ENCODE peak calls at places on chromosomes 11 and 22, in ten cellular contexts. J is IMR-90, E is upper lobe of left lung, U is tibial nerve, R is ovary, Y is heart left ventricle, Q is breast epithelium, C is body of pancreas, D is adrenal gland, F is transverse colon. V is an unnamed sample.

GRCh38 chr11:101474666-101475065 is 109.1 kb downstream of the TRPC6 start:
- DNase-seq in J (no peak), E (no peak), U (no peak), R (no peak), Y (no peak), Q (no peak), C (no peak), D (no peak), F (no peak), V (no peak)

GRCh38 chr22:46813816-46814597 is 51.6 kb downstream of the TBC1D22A start:
- DNase-seq in J (peak; percentile 61), E (no peak), U (no peak), R (no peak), Y (no peak), Q (peak; percentile 16), C (no peak), D (no peak), F (no peak), V (no peak)

GRCh38 chr11:82195251-82195650 is 538.4 kb downstream of the FAM181B start:
- DNase-seq in J (no peak), E (no peak), U (no peak), R (no peak), Y (no peak), Q (no peak), C (no peak), D (no peak), F (no peak), V (no peak)

GRCh38 chr11:61918251-61919112 is 1.1 kb upstream of the RAB3IL1 start:
- DNase-seq in J (no peak), E (no peak), U (no peak), R (no peak), Y (no peak), Q (peak; percentile 23), C (no peak), D (no peak), F (no peak), V (peak; percentile 88)

GRCh38 chr11:45075519-45075918 is 70.9 kb upstream of the PRDM11 start:
- DNase-seq in J (no peak), E (no peak), U (no peak), R (no peak), Y (no peak), Q (no peak), C (no peak), D (no peak), F (no peak), V (no peak)

GRCh38 chr11:77046060-77046501 is 11.9 kb downstream of the B3GNT6 start:
- DNase-seq in J (no peak), E (peak; percentile 94), U (no peak), R (peak; percentile 49), Y (no peak), Q (no peak), C (peak; percentile 54), D (no peak), F (peak; percentile 74), V (no peak)

GRCh38 chr22:37781434-37782059 is 26.2 kb upstream of the GCAT start:
- DNase-seq in J (peak; percentile 19), E (no peak), U (no peak), R (peak; percentile 65), Y (no peak), Q (peak; percentile 55), C (no peak), D (peak; percentile 45), F (no peak), V (no peak)

GRCh38 chr22:41902932-41903421 is 11.9 kb downstream of the SHISA8 start:
- DNase-seq in J (no peak), E (peak; percentile 66), U (no peak), R (no peak), Y (peak; percentile 71), Q (peak; percentile 64), C (peak; percentile 22), D (peak; percentile 73), F (no peak), V (no peak)

GRCh38 chr11:11982975-11983374 is 25.5 kb downstream of the DKK3 start:
- DNase-seq in J (peak; percentile 75), E (no peak), U (no peak), R (no peak), Y (no peak), Q (no peak), C (no peak), D (no peak), F (no peak), V (no peak)

GRCh38 chr22:42803454-42803853 is 53.6 kb downstream of the ARFGAP3 start:
- DNase-seq in J (no peak), E (no peak), U (no peak), R (no peak), Y (peak; percentile 55), Q (peak; percentile 48), C (peak; percentile 62), D (no peak), F (no peak), V (no peak)

GRCh38 chr11:114362958-114363357 is 37.4 kb downstream of the C11orf71 start:
- DNase-seq in J (no peak), E (no peak), U (no peak), R (no peak), Y (no peak), Q (no peak), C (no peak), D (no peak), F (no peak), V (no peak)

GRCh38 chr22:33781396-33781795 is 138.9 kb downstream of the LARGE1 start:
- DNase-seq in J (peak; percentile 33), E (no peak), U (no peak), R (no peak), Y (peak; percentile 26), Q (no peak), C (peak; percentile 7), D (no peak), F (no peak), V (no peak)

GRCh38 chr11:116986521-116987105 is 111.6 kb downstream of the SIK3 start:
- DNase-seq in J (peak; percentile 90), E (no peak), U (no peak), R (no peak), Y (no peak), Q (no peak), C (peak; percentile 16), D (no peak), F (no peak), V (no peak)

GRCh38 chr22:37187552-37187890 is 526 bp downstream of the C1QTNF6 start:
- DNase-seq in J (peak; percentile 37), E (no peak), U (no peak), R (no peak), Y (no peak), Q (no peak), C (no peak), D (no peak), F (peak; percentile 55), V (no peak)

DNA sequence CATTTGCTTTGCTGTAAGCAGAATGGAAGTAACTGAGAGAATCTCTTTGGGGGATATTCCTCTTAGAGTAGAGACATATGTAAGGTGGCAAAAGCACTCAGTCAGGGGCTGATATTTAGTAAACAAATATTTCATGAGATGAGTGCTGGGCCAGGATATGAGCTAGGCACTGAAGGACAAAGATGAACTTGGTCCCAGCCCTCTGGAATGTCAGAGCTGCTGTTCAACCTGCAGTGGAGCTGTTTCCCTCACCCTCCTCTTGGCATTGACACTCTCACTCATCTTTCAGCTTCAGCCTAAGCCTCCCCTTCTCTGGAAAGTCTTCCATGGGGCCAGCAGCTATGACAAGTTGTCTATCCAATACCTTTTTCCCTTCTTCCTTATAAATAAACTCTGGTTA is 22.2 kb downstream of the RASSF10 start:
- DNase-seq in J (no peak), E (no peak), U (no peak), R (no peak), Y (no peak), Q (no peak), C (no peak), D (no peak), F (no peak), V (no peak)
- H3K27ac ChIP-seq in J (no peak overlapping the region), E (no peak overlapping the region), U (no peak overlapping the region), R (no peak overlapping the region), Y (no peak overlapping the region), Q (peak overlapping the region; percentile 56), C (no peak overlapping the region), D (no peak overlapping the region), F (no peak overlapping the region), V (no peak overlapping the region)

DNA sequence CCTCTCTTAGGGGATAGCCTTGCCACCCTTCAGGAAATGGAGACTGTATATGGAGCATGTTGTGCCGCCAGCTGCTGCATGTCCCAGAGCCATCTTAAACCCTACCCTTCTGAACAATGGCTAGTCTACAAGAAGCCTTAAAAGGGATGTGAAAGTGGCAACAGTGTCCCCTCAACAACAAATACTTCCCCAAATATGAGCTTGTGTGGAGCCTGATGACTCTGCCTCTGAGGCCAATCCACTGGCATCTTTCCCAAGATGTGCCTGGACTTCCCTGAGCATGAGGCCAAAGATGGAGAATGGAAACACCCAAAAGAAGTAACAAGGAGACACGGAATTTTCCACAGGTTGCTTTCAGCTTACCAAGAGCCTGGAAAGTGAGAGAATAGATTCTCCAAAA is 595 bp upstream of the MS4A7 start:
- DNase-seq in J (no peak), E (no peak), U (peak; percentile 18), R (no peak), Y (peak; percentile 48), Q (peak; percentile 39), C (peak; percentile 79), D (peak; percentile 33), F (peak; percentile 49), V (no peak)
- TF ChIP-seq POLR2A in J (no peak), E (peak; percentile 67), U (no peak), R (no peak), Y (no peak), Q (no peak), C (no peak), D (no peak), F (no peak), V (no peak)

DNA sequence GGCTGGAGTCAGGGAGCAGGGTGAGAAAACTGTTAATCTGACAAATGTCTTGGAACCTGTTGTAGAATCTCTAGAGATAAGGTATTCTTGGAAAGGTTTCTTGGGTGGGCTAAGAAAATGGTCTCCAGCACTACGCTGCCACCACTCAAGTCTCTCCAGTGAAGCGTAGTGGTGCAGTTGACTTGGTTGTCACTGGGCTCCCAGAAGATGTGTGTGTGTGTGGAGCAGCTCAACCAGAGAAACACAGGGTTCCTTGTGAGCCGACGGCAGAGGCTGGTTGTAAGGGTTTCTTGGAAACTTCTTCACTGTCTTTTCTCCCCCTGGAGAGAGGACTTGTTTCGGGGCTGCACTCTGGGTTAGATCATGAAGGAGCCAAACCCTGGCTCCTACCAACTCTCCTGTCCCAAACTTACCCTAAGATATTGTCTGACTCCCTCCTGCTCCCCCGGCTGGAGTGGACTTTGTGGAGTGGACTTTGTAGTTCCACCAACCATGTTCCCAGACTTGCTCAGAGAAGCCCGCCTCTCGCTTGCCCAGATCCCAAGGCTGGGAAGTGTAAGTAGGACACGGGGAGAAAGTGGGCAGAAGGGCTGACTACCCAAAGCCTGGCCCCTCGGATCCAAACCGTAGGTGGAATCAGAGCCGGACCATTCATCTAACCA is 1.1 kb downstream of the CXCR5 start:
- DNase-seq in J (no peak), E (no peak), U (no peak), R (no peak), Y (no peak), Q (no peak), C (no peak), D (no peak), F (no peak), V (no peak)
- H3K27ac ChIP-seq in J (no peak overlapping the region), E (no peak overlapping the region), U (peak overlapping the region; percentile 70), R (no peak overlapping the region), Y (no peak overlapping the region), Q (no peak overlapping the region), C (no peak overlapping the region), D (no peak overlapping the region), F (no peak overlapping the region), V (no peak overlapping the region)

DNA sequence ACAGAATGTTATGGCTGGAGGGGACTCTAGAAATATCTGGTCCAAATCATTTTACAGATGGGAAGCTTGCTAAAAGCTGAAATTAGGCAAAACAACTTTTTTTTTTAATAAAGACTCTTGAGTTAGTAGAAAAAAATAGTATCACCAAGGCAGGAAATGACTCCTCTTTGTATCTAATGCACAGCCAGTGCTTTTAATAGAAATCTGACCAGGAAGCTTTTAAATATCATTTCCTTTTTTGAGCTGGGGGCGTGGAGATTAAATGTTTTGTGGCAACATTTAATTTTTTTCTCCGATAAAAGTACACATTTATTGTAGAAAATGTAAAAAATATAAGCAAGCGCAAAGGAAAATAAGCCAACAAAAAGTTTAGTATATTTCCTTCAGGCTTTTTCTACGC is 22.5 kb downstream of the TRAF6 start:
- DNase-seq in J (no peak), E (no peak), U (no peak), R (no peak), Y (no peak), Q (no peak), C (no peak), D (no peak), F (no peak), V (no peak)
- TF ChIP-seq POLR2A in J (no peak), E (no peak), U (no peak), R (no peak), Y (no peak), Q (no peak), C (no peak), D (no peak), F (no peak), V (no peak)